ENCODE peak calls at places on chromosomes 13 and 19, in seven cellular contexts. H is AG04450, U is A549, S is RWPE1, Y is GM23338, R is SK-N-SH, M is bronchial epithelial cell. B is an unnamed sample.
A peak's percentile ranks its signal among the peaks of the same experiment; 100 is the strongest.

GRCh38 chr13:20609145-20609544 is 42.2 kb downstream of the IFT88 start:
- DNase-seq in U (no peak), Y (no peak), M (peak; percentile 79), S (no peak), R (no peak), H (peak; percentile 72), B (no peak)

GRCh38 chr13:61162636-61163035 is 253.0 kb downstream of the PCDH20 start:
- DNase-seq in M (peak; percentile 39), U (no peak), Y (no peak), S (no peak), R (no peak), H (no peak), B (no peak)

GRCh38 chr13:73544175-73544574 is 485.4 kb downstream of the KLF5 start:
- DNase-seq in S (no peak), U (peak; percentile 4), R (no peak), M (no peak), Y (no peak), H (no peak), B (no peak)

GRCh38 chr19:32202244-32202643 is 143.2 kb upstream of the ZNF507 start:
- DNase-seq in M (no peak), Y (no peak), S (no peak), H (no peak), R (no peak), U (no peak), B (no peak)

GRCh38 chr13:107461751-107462150 is 753.6 kb downstream of the LIG4 start:
- DNase-seq in Y (no peak), U (no peak), H (no peak), M (no peak), R (no peak), S (no peak), B (no peak)

GRCh38 chr13:77529501-77529840 is 6.0 kb upstream of the SCEL start:
- DNase-seq in H (no peak), U (no peak), Y (no peak), M (no peak), R (no peak), S (no peak), B (no peak)

GRCh38 chr13:109276261-109276660 is 510.1 kb downstream of the IRS2 start:
- DNase-seq in H (no peak), R (no peak), U (no peak), M (no peak), Y (no peak), S (no peak), B (no peak)

GRCh38 chr13:50124536-50125305 is 109.5 kb downstream of the KCNRG start:
- DNase-seq in H (no peak), U (peak; percentile 54), M (peak; percentile 12), Y (peak; percentile 73), R (peak; percentile 99), S (peak; percentile 98), B (peak; percentile 72)

GRCh38 chr13:73228546-73228945 is 169.7 kb downstream of the KLF5 start:
- DNase-seq in M (peak; percentile 40), Y (no peak), S (no peak), U (peak; percentile 12), R (no peak), H (no peak), B (no peak)

GRCh38 chr13:35936579-35936978 is 194.6 kb downstream of the DCLK1 start:
- DNase-seq in U (no peak), Y (no peak), H (no peak), S (no peak), R (no peak), M (no peak), B (no peak)

GRCh38 chr13:93345642-93346220 is 119.1 kb downstream of the GPC6 start:
- DNase-seq in M (no peak), Y (no peak), S (no peak), H (no peak), R (no peak), U (no peak), B (no peak)

GRCh38 chr19:3585301-3586123 is at the start of gene GIPC3:
- DNase-seq in U (no peak), S (no peak), M (no peak), H (no peak), R (peak; percentile 73), Y (peak; percentile 49), B (no peak)

GRCh38 chr19:47152632-47153031 is 22.0 kb downstream of the SAE1 start:
- DNase-seq in Y (no peak), S (peak; percentile 83), M (peak; percentile 96), H (no peak), U (no peak), R (no peak), B (no peak)

GRCh38 chr13:27641711-27642502 is 20.2 kb downstream of the POLR1D start:
- DNase-seq in R (no peak), U (no peak), Y (no peak), M (no peak), S (no peak), H (no peak), B (no peak)

GRCh38 chr13:83184819-83185218 is 697.5 kb downstream of the SLITRK1 start:
- DNase-seq in M (peak; percentile 8), Y (no peak), H (peak; percentile 21), U (no peak), R (no peak), S (no peak), B (no peak)

GRCh38 chr13:33289966-33290365 is 4.4 kb upstream of the STARD13 start:
- DNase-seq in U (no peak), Y (no peak), M (no peak), S (no peak), R (no peak), H (no peak), B (no peak)

GRCh38 chr19:11377756-11378155 is 3.3 kb downstream of the SWSAP1 start:
- DNase-seq in M (peak; percentile 21), S (no peak), Y (no peak), U (no peak), R (no peak), H (no peak), B (no peak)

GRCh38 chr13:91346062-91346461 is 1.4 kb upstream of the MIR17HG start:
- DNase-seq in U (no peak), Y (no peak), M (no peak), H (no peak), R (no peak), S (no peak), B (no peak)

GRCh38 chr13:106570354-106570822 is 2.5 kb upstream of the ARGLU1 start:
- DNase-seq in R (peak; percentile 32), U (peak; percentile 91), S (peak; percentile 68), Y (peak; percentile 95), M (peak; percentile 80), H (no peak), B (peak; percentile 28)

GRCh38 chr13:59664586-59664985 is 499.1 kb downstream of the DIAPH3 start:
- DNase-seq in H (no peak), M (no peak), U (no peak), Y (no peak), S (no peak), R (no peak), B (no peak)

GRCh38 chr19:35224681-35225604 is 3.6 kb downstream of the FAM187B start:
- DNase-seq in S (no peak), H (no peak), Y (peak; percentile 76), M (no peak), U (no peak), R (no peak), B (no peak)

GRCh38 chr13:79901336-79901735 is 420.4 kb downstream of the NDFIP2 start:
- DNase-seq in Y (peak; percentile 29), R (no peak), S (peak; percentile 27), U (no peak), M (no peak), H (no peak), B (no peak)
- TF ChIP-seq CTCF in Y (peak; percentile 27), R (no peak), S (no peak), U (no peak), M (no peak), H (no peak), B (no peak)

DNA sequence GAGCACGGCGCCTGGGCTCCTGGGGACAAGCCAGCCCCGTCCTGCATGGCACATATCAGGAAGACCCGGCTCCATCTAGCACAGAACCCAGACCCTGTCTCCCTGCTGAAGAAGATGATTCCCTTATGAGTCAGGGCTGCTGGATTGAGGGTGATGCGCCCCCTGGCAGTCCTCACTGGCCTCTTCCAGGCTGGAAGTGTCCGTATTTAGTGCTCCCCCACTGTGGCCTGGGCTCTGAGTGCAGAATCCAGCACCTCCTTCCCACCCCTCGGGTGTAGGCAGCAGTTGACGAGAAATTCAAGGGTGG is 14.9 kb downstream of the COMP start:
- DNase-seq in R (no peak), U (no peak), H (no peak), S (peak; percentile 59), Y (no peak), M (peak; percentile 37), B (no peak)
- TF ChIP-seq CTCF in R (peak; percentile 64), U (peak; percentile 17), H (peak; percentile 68), S (peak; percentile 28), Y (peak; percentile 11), M (peak; percentile 8), B (no peak)

GRCh38 chr13:42836930-42837329 is 55.5 kb downstream of the FAM216B start:
- DNase-seq in Y (peak; percentile 52), M (peak; percentile 25), S (no peak), U (peak; percentile 9), H (no peak), R (no peak), B (no peak)
- TF ChIP-seq CTCF in Y (peak; percentile 48), M (peak; percentile 44), S (peak; percentile 8), U (no peak), H (peak; percentile 46), R (peak; percentile 57), B (peak; percentile 38)

GRCh38 chr19:41441321-41441945 is 1.5 kb upstream of the ERICH4 start:
- DNase-seq in R (no peak), U (no peak), Y (no peak), H (no peak), M (peak; percentile 9), S (no peak), B (no peak)

GRCh38 chr19:41439441-41440222 is at the start of gene DMAC2:
- DNase-seq in S (peak; percentile 99), R (peak; percentile 94), H (peak; percentile 90), M (peak; percentile 96), U (peak; percentile 100), Y (peak; percentile 100), B (peak; percentile 83)

GRCh38 chr19:41443813-41444455 is 978 bp downstream of the ERICH4 start:
- DNase-seq in R (no peak), U (no peak), Y (no peak), S (no peak), M (no peak), H (no peak), B (no peak)

GRCh38 chr19:41445575-41445974 is 2.6 kb downstream of the ERICH4 start:
- DNase-seq in R (no peak), U (no peak), H (no peak), M (no peak), S (no peak), Y (no peak), B (no peak)

DNA sequence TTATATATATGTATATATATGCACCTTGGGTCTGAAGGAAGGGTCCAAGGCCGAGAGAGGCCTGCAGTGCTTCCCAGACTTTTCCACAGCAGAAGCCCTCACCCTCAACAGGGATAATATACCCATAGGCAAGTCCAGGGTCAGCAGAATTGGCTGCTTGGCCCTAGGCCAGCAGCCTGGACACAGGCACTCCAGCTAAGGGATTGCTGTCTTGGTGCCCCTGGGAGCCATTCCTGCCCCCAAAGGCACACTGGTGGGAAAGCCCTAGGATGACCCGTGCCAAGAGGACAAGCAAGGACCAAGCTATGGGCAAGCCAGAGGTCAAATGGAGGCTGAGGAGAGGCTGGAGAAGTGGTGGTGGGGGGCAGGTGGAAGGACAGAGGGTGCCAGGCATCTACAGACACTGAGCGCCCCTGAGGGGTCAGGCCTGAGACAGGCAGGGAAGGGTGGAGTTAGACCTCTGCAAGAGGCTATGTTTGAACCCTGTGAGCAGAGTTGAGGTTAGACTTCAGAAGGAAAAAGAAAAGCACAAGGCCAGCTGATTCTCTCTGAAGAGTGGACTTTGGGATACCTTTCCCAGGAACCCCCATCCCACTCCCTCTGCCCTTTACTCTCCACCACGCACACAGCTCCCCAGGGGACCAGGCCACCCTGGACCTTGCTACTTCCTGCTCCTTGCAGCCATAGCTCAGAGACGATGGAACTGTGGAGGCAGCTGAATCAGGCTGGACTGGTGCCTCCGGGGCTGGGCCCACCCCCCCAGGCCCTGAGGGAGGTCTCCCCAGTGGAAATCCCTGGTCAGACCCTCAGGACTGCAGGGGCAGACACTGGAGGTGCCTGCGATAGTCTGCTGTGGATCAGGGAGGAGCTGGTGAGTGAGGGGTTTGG is at the start of gene ERICH4:
- DNase-seq in Y (no peak), R (no peak), M (no peak), H (no peak), S (no peak), U (no peak), B (no peak)
- TF ChIP-seq CTCF in Y (no peak), R (no peak), M (no peak), H (no peak), S (no peak), U (no peak), B (no peak)